ENCODE peak calls at places on chromosomes 11 and 22, in ten cellular contexts. One of them, this sample, is unnamed.
A peak's percentile ranks its signal among the peaks of the same experiment; 100 is the strongest.

GRCh38 chr11:20530942-20531703 is 68.3 kb upstream of the SLC6A5 start:
- DNase-seq in KBM-7: no peak
- DNase-seq in NCI-H510A: no peak
- DNase-seq in AG20443: no peak
- DNase-seq in activated CD4-positive, alpha-beta T cell treated with anti-CD3 and anti-CD28 coated beads, Interleukin-2, amount 50 U/mL, for 1 hour: no peak
- DNase-seq in fibroblast of the aortic adventitia: no peak
- DNase-seq in T-helper 1 cell: no peak
- DNase-seq in HCT116: no peak
- DNase-seq in WTC11: no peak
- DNase-seq in stimulated activated CD8-positive, alpha-beta memory T cell treated with anti-CD3 and anti-CD28 coated beads, Interleukin-15, amount 100 ng/mL, for 24 hours: no peak
- DNase-seq in this sample: no peak

GRCh38 chr22:37979782-37980181 is 4.6 kb downstream of the SOX10 start:
- DNase-seq in KBM-7: no peak
- DNase-seq in NCI-H510A: no peak
- DNase-seq in AG20443: no peak
- DNase-seq in activated CD4-positive, alpha-beta T cell treated with anti-CD3 and anti-CD28 coated beads, Interleukin-2, amount 50 U/mL, for 1 hour: no peak
- DNase-seq in fibroblast of the aortic adventitia: no peak
- DNase-seq in T-helper 1 cell: no peak
- DNase-seq in HCT116: no peak
- DNase-seq in WTC11: no peak
- DNase-seq in stimulated activated CD8-positive, alpha-beta memory T cell treated with anti-CD3 and anti-CD28 coated beads, Interleukin-15, amount 100 ng/mL, for 24 hours: no peak
- DNase-seq in this sample: no peak

GRCh38 chr11:2108675-2109481 is 30.3 kb downstream of the IGF2 start:
- DNase-seq in KBM-7: no peak
- DNase-seq in NCI-H510A: no peak
- DNase-seq in AG20443: no peak
- DNase-seq in activated CD4-positive, alpha-beta T cell treated with anti-CD3 and anti-CD28 coated beads, Interleukin-2, amount 50 U/mL, for 1 hour: no peak
- DNase-seq in fibroblast of the aortic adventitia: no peak
- DNase-seq in T-helper 1 cell: no peak
- DNase-seq in HCT116: no peak
- DNase-seq in WTC11: no peak
- DNase-seq in stimulated activated CD8-positive, alpha-beta memory T cell treated with anti-CD3 and anti-CD28 coated beads, Interleukin-15, amount 100 ng/mL, for 24 hours: no peak
- DNase-seq in this sample: no peak

GRCh38 chr11:76512851-76513653 is 68.2 kb downstream of the EMSY start:
- DNase-seq in KBM-7: peak; percentile 38
- DNase-seq in NCI-H510A: no peak
- DNase-seq in AG20443: peak; percentile 24
- DNase-seq in activated CD4-positive, alpha-beta T cell treated with anti-CD3 and anti-CD28 coated beads, Interleukin-2, amount 50 U/mL, for 1 hour: no peak
- DNase-seq in fibroblast of the aortic adventitia: peak; percentile 77
- DNase-seq in T-helper 1 cell: peak; percentile 5
- DNase-seq in HCT116: peak; percentile 16
- DNase-seq in WTC11: no peak
- DNase-seq in stimulated activated CD8-positive, alpha-beta memory T cell treated with anti-CD3 and anti-CD28 coated beads, Interleukin-15, amount 100 ng/mL, for 24 hours: no peak
- DNase-seq in this sample: no peak

GRCh38 chr22:43996981-43997265 is 27.2 kb upstream of the PARVB start:
- DNase-seq in KBM-7: no peak
- DNase-seq in NCI-H510A: no peak
- DNase-seq in AG20443: no peak
- DNase-seq in activated CD4-positive, alpha-beta T cell treated with anti-CD3 and anti-CD28 coated beads, Interleukin-2, amount 50 U/mL, for 1 hour: no peak
- DNase-seq in fibroblast of the aortic adventitia: no peak
- DNase-seq in T-helper 1 cell: no peak
- DNase-seq in HCT116: no peak
- DNase-seq in WTC11: peak; percentile 35
- DNase-seq in stimulated activated CD8-positive, alpha-beta memory T cell treated with anti-CD3 and anti-CD28 coated beads, Interleukin-15, amount 100 ng/mL, for 24 hours: no peak
- DNase-seq in this sample: no peak

GRCh38 chr11:101048479-101048878 is 81.1 kb downstream of the PGR start:
- DNase-seq in KBM-7: no peak
- DNase-seq in NCI-H510A: no peak
- DNase-seq in AG20443: no peak
- DNase-seq in activated CD4-positive, alpha-beta T cell treated with anti-CD3 and anti-CD28 coated beads, Interleukin-2, amount 50 U/mL, for 1 hour: no peak
- DNase-seq in fibroblast of the aortic adventitia: no peak
- DNase-seq in T-helper 1 cell: no peak
- DNase-seq in HCT116: no peak
- DNase-seq in WTC11: no peak
- DNase-seq in stimulated activated CD8-positive, alpha-beta memory T cell treated with anti-CD3 and anti-CD28 coated beads, Interleukin-15, amount 100 ng/mL, for 24 hours: no peak
- DNase-seq in this sample: no peak

GRCh38 chr11:66336234-66337102 is at the start of gene RIN1:
- DNase-seq in KBM-7: peak; percentile 81
- DNase-seq in NCI-H510A: no peak
- DNase-seq in AG20443: peak; percentile 93
- DNase-seq in activated CD4-positive, alpha-beta T cell treated with anti-CD3 and anti-CD28 coated beads, Interleukin-2, amount 50 U/mL, for 1 hour: no peak
- DNase-seq in fibroblast of the aortic adventitia: peak; percentile 95
- DNase-seq in T-helper 1 cell: peak; percentile 58
- DNase-seq in HCT116: peak; percentile 82
- DNase-seq in WTC11: peak; percentile 57
- DNase-seq in stimulated activated CD8-positive, alpha-beta memory T cell treated with anti-CD3 and anti-CD28 coated beads, Interleukin-15, amount 100 ng/mL, for 24 hours: no peak
- DNase-seq in this sample: peak; percentile 97

GRCh38 chr11:113896156-113896879 is 8.3 kb upstream of the HTR3B start:
- DNase-seq in KBM-7: peak; percentile 59
- DNase-seq in NCI-H510A: no peak
- DNase-seq in AG20443: peak; percentile 67
- DNase-seq in activated CD4-positive, alpha-beta T cell treated with anti-CD3 and anti-CD28 coated beads, Interleukin-2, amount 50 U/mL, for 1 hour: peak; percentile 30
- DNase-seq in fibroblast of the aortic adventitia: peak; percentile 41
- DNase-seq in T-helper 1 cell: peak; percentile 22
- DNase-seq in HCT116: peak; percentile 10
- DNase-seq in WTC11: peak; percentile 37
- DNase-seq in stimulated activated CD8-positive, alpha-beta memory T cell treated with anti-CD3 and anti-CD28 coated beads, Interleukin-15, amount 100 ng/mL, for 24 hours: no peak
- DNase-seq in this sample: peak; percentile 31

GRCh38 chr22:25368271-25368670 is 148.8 kb downstream of the CRYBB2 start:
- DNase-seq in KBM-7: no peak
- DNase-seq in NCI-H510A: no peak
- DNase-seq in AG20443: peak; percentile 89
- DNase-seq in activated CD4-positive, alpha-beta T cell treated with anti-CD3 and anti-CD28 coated beads, Interleukin-2, amount 50 U/mL, for 1 hour: no peak
- DNase-seq in fibroblast of the aortic adventitia: peak; percentile 72
- DNase-seq in T-helper 1 cell: no peak
- DNase-seq in HCT116: no peak
- DNase-seq in WTC11: no peak
- DNase-seq in stimulated activated CD8-positive, alpha-beta memory T cell treated with anti-CD3 and anti-CD28 coated beads, Interleukin-15, amount 100 ng/mL, for 24 hours: no peak
- DNase-seq in this sample: peak; percentile 58

GRCh38 chr11:198236-198806 is 5.4 kb downstream of the SCGB1C1 start:
- DNase-seq in KBM-7: no peak
- DNase-seq in NCI-H510A: no peak
- DNase-seq in AG20443: no peak
- DNase-seq in activated CD4-positive, alpha-beta T cell treated with anti-CD3 and anti-CD28 coated beads, Interleukin-2, amount 50 U/mL, for 1 hour: no peak
- DNase-seq in fibroblast of the aortic adventitia: no peak
- DNase-seq in T-helper 1 cell: no peak
- DNase-seq in HCT116: no peak
- DNase-seq in WTC11: no peak
- DNase-seq in stimulated activated CD8-positive, alpha-beta memory T cell treated with anti-CD3 and anti-CD28 coated beads, Interleukin-15, amount 100 ng/mL, for 24 hours: no peak
- DNase-seq in this sample: no peak

GRCh38 chr22:35131423-35132050 is 65.6 kb downstream of the ISX start:
- DNase-seq in KBM-7: peak; percentile 20
- DNase-seq in NCI-H510A: no peak
- DNase-seq in AG20443: no peak
- DNase-seq in activated CD4-positive, alpha-beta T cell treated with anti-CD3 and anti-CD28 coated beads, Interleukin-2, amount 50 U/mL, for 1 hour: no peak
- DNase-seq in fibroblast of the aortic adventitia: no peak
- DNase-seq in T-helper 1 cell: no peak
- DNase-seq in HCT116: no peak
- DNase-seq in WTC11: no peak
- DNase-seq in stimulated activated CD8-positive, alpha-beta memory T cell treated with anti-CD3 and anti-CD28 coated beads, Interleukin-15, amount 100 ng/mL, for 24 hours: no peak
- DNase-seq in this sample: no peak

GRCh38 chr22:29563652-29564460 is 10.3 kb upstream of the THOC5 start:
- DNase-seq in KBM-7: no peak
- DNase-seq in NCI-H510A: no peak
- DNase-seq in AG20443: no peak
- DNase-seq in activated CD4-positive, alpha-beta T cell treated with anti-CD3 and anti-CD28 coated beads, Interleukin-2, amount 50 U/mL, for 1 hour: no peak
- DNase-seq in fibroblast of the aortic adventitia: no peak
- DNase-seq in T-helper 1 cell: no peak
- DNase-seq in HCT116: no peak
- DNase-seq in WTC11: no peak
- DNase-seq in stimulated activated CD8-positive, alpha-beta memory T cell treated with anti-CD3 and anti-CD28 coated beads, Interleukin-15, amount 100 ng/mL, for 24 hours: no peak
- DNase-seq in this sample: no peak

GRCh38 chr11:23314162-23314561 is 453.9 kb upstream of the CCDC179 start:
- DNase-seq in KBM-7: no peak
- DNase-seq in NCI-H510A: no peak
- DNase-seq in AG20443: no peak
- DNase-seq in activated CD4-positive, alpha-beta T cell treated with anti-CD3 and anti-CD28 coated beads, Interleukin-2, amount 50 U/mL, for 1 hour: no peak
- DNase-seq in fibroblast of the aortic adventitia: no peak
- DNase-seq in T-helper 1 cell: no peak
- DNase-seq in HCT116: no peak
- DNase-seq in WTC11: no peak
- DNase-seq in stimulated activated CD8-positive, alpha-beta memory T cell treated with anti-CD3 and anti-CD28 coated beads, Interleukin-15, amount 100 ng/mL, for 24 hours: no peak
- DNase-seq in this sample: no peak